ENCODE peak calls at places on chromosomes 1 and 21, in ten cellular contexts. U is prostate gland, J is heart left ventricle, M is thoracic aorta, R is left lung, K is heart right ventricle, H is stomach, O is psoas muscle, S is hepatocyte, Y is upper lobe of right lung. X is an unnamed sample.

GRCh38 chr21:42056996-42057689 is 14.0 kb upstream of the UMODL1 start:
- DNase-seq in S (peak; percentile 77), J (no peak), U (peak; percentile 93), R (peak; percentile 82), H (peak; percentile 85), O (no peak), Y (peak; percentile 82), M (peak; percentile 75), K (no peak), X (peak; percentile 66)

GRCh38 chr1:90411155-90411554 is 305.9 kb downstream of the BARHL2 start:
- DNase-seq in Y (no peak), M (no peak), S (peak; percentile 58), J (no peak), O (no peak), U (no peak), H (no peak), K (no peak), R (no peak), X (no peak)

GRCh38 chr1:199122532-199123311 is 483.9 kb downstream of the PTPRC start:
- DNase-seq in J (no peak), O (no peak), M (no peak), U (no peak), R (no peak), Y (no peak), S (no peak), H (no peak), K (no peak), X (no peak)

GRCh38 chr1:161092621-161093028 is 3.3 kb upstream of the NECTIN4 start:
- DNase-seq in M (no peak), O (peak; percentile 16), H (no peak), R (no peak), S (no peak), U (no peak), K (no peak), Y (no peak), J (no peak), X (no peak)

GRCh38 chr1:229855999-229856650 is 210.9 kb upstream of the GALNT2 start:
- DNase-seq in K (no peak), S (no peak), O (no peak), R (peak; percentile 77), J (peak; percentile 53), U (no peak), M (no peak), Y (no peak), H (no peak), X (peak; percentile 68)

GRCh38 chr1:67468066-67468718 is 38.0 kb upstream of the SERBP1 start:
- DNase-seq in Y (no peak), H (no peak), K (no peak), U (no peak), R (no peak), J (no peak), S (no peak), O (peak; percentile 57), M (no peak), X (no peak)

GRCh38 chr1:17605582-17606344 is 66.3 kb downstream of the ARHGEF10L start:
- DNase-seq in Y (no peak), J (peak; percentile 76), R (no peak), S (peak; percentile 41), U (peak; percentile 50), H (peak; percentile 76), O (no peak), K (peak; percentile 46), M (peak; percentile 49), X (peak; percentile 44)

GRCh38 chr1:27785763-27786162 is 12.7 kb downstream of the STX12 start:
- DNase-seq in R (no peak), U (no peak), K (no peak), M (no peak), O (no peak), H (peak; percentile 65), S (peak; percentile 65), Y (no peak), J (no peak), X (no peak)

GRCh38 chr1:151265446-151266236 is 11.1 kb downstream of the PSMD4 start:
- DNase-seq in R (no peak), U (no peak), O (no peak), M (no peak), J (no peak), S (no peak), H (no peak), Y (no peak), K (no peak), X (no peak)

GRCh38 chr21:37241426-37241825 is 25.7 kb downstream of the VPS26C start:
- DNase-seq in M (no peak), U (no peak), K (no peak), S (no peak), R (no peak), H (no peak), J (no peak), Y (no peak), O (no peak), X (no peak)

GRCh38 chr21:37243961-37244360 is 23.2 kb downstream of the VPS26C start:
- DNase-seq in S (no peak), R (no peak), O (no peak), Y (no peak), K (no peak), H (no peak), U (no peak), J (no peak), M (no peak), X (no peak)

GRCh38 chr21:37240978-37241377 is 26.2 kb downstream of the VPS26C start:
- DNase-seq in M (no peak), R (no peak), S (no peak), U (no peak), H (no peak), J (no peak), Y (no peak), O (no peak), K (no peak), X (no peak)

GRCh38 chr21:37245151-37245550 is 22.0 kb downstream of the VPS26C start:
- DNase-seq in R (no peak), Y (no peak), U (no peak), H (no peak), J (no peak), M (no peak), O (no peak), S (no peak), K (no peak), X (no peak)

DNA sequence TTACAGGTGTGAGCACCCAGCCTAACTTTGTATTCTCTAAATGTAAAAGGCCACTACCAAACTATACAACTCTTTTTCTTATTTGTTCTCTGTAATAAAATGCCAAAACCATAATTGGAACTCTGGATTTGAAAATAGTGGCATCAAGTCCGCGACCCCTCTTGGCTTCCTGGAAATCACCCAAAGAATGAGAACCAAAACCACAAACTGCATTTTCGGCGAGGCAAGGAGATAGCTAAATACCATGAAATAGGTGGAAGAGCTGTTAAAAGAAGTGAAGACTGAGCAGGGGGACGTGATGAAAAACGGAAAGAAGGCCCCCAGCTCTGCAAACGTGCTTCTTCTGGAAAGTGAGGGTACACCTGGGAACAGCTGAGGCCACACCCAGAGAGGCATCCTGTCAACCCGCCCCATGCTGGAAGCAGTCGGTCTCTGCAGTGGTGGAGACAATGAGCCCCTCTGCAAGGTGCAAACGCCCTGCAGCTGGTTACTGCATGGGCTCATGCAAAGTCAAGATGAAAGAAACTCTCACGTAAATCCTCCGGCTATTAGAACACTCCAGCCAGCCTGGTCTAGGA is 22.5 kb downstream of the VPS26C start:
- DNase-seq in K (no peak), S (no peak), O (no peak), Y (no peak), R (no peak), H (no peak), U (no peak), M (no peak), J (no peak), X (no peak)
- H3K27ac ChIP-seq in K (no peak overlapping the region), S (no peak overlapping the region), O (no peak overlapping the region), Y (no peak overlapping the region), R (no peak overlapping the region), H (no peak overlapping the region), U (no peak overlapping the region), M (no peak overlapping the region), J (no peak overlapping the region), X (no peak overlapping the region)

DNA sequence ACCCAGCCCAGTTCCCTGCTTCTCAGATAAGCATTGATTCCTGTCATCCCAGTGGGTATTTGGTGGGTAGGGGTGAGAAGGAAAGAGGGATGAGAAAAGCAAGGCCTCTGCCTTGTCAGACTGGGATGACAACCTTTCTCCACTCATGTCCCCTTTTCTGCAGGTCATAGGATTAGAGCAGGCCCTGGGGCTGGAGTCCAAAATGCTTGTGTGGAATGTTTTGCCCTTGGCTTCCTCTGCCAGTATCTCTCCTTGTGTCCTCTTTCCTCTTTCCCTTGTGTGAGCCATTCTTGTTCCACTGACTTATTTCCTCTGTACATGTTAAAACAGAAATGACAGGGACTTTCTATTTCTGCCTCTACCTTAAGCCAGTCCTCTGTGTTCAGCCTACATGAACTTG is 4.1 kb downstream of the ATP2B4 start:
- DNase-seq in K (no peak), Y (no peak), J (peak; percentile 67), R (no peak), M (no peak), O (no peak), U (no peak), S (no peak), H (no peak), X (no peak)
- H3K4me1 ChIP-seq in K (peaks cover 44% of the 10 kb centered on the region), Y (peaks cover 30% of the 10 kb centered on the region), J (peaks cover 16% of the 10 kb centered on the region), R (peaks cover 27% of the 10 kb centered on the region), M (peaks cover 48% of the 10 kb centered on the region), O (peaks cover 32% of the 10 kb centered on the region), U (peaks cover 3% of the 10 kb centered on the region), S (peaks cover 36% of the 10 kb centered on the region), H (peaks cover 28% of the 10 kb centered on the region), X (no peaks in the 10 kb centered on the region)

DNA sequence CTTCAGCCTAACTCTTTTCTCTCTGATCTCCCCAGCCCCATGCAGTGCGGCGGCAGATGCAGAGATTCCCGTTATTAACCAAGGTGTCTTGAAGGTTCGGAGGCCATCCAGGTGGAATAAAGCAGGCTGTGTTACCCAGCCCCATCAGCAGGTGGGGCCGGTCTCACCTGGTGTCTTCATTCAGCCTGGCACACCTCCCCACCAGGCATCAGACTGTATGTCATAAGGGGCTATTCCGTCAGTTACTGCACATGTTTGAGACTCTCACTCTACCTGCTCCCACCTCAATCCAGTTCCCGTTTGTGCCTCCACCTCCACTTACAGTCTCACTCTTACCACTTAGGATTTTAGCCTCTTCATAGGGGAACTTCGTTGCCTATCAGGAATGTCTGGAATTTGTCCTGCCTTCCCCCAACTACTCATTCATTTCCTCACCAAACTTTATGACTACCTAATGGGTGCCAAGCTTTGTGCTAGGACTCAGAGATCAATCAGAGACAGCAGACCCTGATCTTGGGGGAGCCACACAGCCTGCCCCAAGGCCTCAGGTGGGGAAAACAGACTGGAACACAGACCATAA is 170.2 kb downstream of the PLPP3 start:
- DNase-seq in R (peak; percentile 77), J (peak; percentile 43), M (no peak), K (peak; percentile 17), O (peak; percentile 61), Y (peak; percentile 79), S (no peak), U (no peak), H (peak; percentile 77), X (peak; percentile 70)
- TF ChIP-seq CTCF in R (no peak), J (peak; percentile 37), M (no peak), K (peak; percentile 45), O (peak; percentile 51), Y (peak; percentile 49), S (peak; percentile 24), U (peak; percentile 44), H (peak; percentile 49), X (peak; percentile 40)

DNA sequence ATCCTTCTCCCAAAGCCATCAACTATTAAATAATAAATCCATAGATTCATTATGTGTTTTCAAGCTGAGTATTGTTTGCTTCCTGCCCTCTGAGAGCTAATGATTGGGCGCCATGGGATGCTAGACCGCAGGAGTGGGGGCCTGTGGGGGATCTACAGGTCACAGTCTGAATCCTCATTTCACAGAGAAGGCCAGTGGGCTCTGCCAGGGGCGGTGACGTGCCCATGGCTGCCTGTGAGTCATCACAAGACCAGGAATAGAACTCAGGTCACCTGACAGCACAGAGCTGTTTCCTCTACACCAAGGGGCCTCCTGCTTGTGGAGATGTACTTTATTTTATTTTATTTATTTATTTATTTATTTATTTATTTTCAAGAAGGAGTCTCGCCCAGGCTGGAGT is 15.0 kb downstream of the IL6R start:
- DNase-seq in O (peak; percentile 96), H (peak; percentile 72), S (peak; percentile 85), M (peak; percentile 80), K (peak; percentile 82), J (peak; percentile 92), U (peak; percentile 79), Y (peak; percentile 86), R (peak; percentile 90), X (peak; percentile 81)
- H3K27ac ChIP-seq in O (peak overlapping the region; percentile 98), H (peak overlapping the region; percentile 96), S (peak overlapping the region; percentile 98), M (peak overlapping the region; percentile 99), K (peak overlapping the region; percentile 83), J (peak overlapping the region; percentile 88), U (peak overlapping the region; percentile 91), Y (peak overlapping the region; percentile 93), R (peak overlapping the region; percentile 90), X (peak overlapping the region; percentile 85)